ENCODE peak calls at places on chromosomes 7 and 10, in four cellular contexts. D, T, R and N are unnamed samples.

GRCh38 chr7:74365320-74366022 is 76.3 kb downstream of the CLIP2 start:
- DNase-seq in D (peak; percentile 15), T (peak; percentile 41), R (no peak), N (peak; percentile 96)

GRCh38 chr7:98352621-98353020 is 48.3 kb downstream of the BAIAP2L1 start:
- DNase-seq in D (peak; percentile 7), T (no peak), R (no peak), N (peak; percentile 42)

GRCh38 chr7:68246189-68246633 is 1249.6 kb downstream of the TYW1 start:
- DNase-seq in D (no peak), T (no peak), R (no peak), N (no peak)

GRCh38 chr7:84200859-84201258 is 6.3 kb upstream of the SEMA3A start:
- DNase-seq in D (peak; percentile 27), T (no peak), R (no peak), N (no peak)

GRCh38 chr7:116395125-116395791 is 104.3 kb upstream of the CAV2 start:
- DNase-seq in D (no peak), T (peak; percentile 16), R (no peak), N (peak; percentile 18)

GRCh38 chr10:109931153-109931552 is 7.8 kb upstream of the XPNPEP1 start:
- DNase-seq in D (peak; percentile 8), T (no peak), R (no peak), N (no peak)

GRCh38 chr10:32033171-32033570 is 23.1 kb downstream of the KIF5B start:
- DNase-seq in D (no peak), T (no peak), R (no peak), N (no peak)

GRCh38 chr7:28392289-28392688 is 20.0 kb upstream of the CREB5 start:
- DNase-seq in D (no peak), T (no peak), R (no peak), N (no peak)

GRCh38 chr7:43591551-43592180 is 8.8 kb downstream of the STK17A start:
- DNase-seq in D (no peak), T (no peak), R (no peak), N (no peak)

GRCh38 chr10:127148933-127149220 is 47.5 kb downstream of the INSYN2A start:
- DNase-seq in D (peak; percentile 78), T (no peak), R (no peak), N (no peak)

GRCh38 chr7:38369816-38370493 is 96.5 kb upstream of the TARP start:
- DNase-seq in D (peak; percentile 96), T (peak; percentile 87), R (peak; percentile 84), N (peak; percentile 64)

GRCh38 chr7:107122483-107122882 is 46.3 kb upstream of the HBP1 start:
- DNase-seq in D (no peak), T (no peak), R (no peak), N (no peak)

GRCh38 chr7:151003572-151003971 is 12.8 kb downstream of the NOS3 start:
- DNase-seq in D (no peak), T (no peak), R (no peak), N (no peak)

GRCh38 chr7:54664235-54665228 is 94.5 kb downstream of the SEC61G start:
- DNase-seq in D (no peak), T (peak; percentile 83), R (peak; percentile 33), N (peak; percentile 96)

GRCh38 chr10:110610308-110610774 is 33.8 kb upstream of the RBM20 start:
- DNase-seq in D (peak; percentile 44), T (peak; percentile 67), R (peak; percentile 66), N (peak; percentile 44)

GRCh38 chr7:111138196-111138569 is 47.3 kb downstream of the LRRN3 start:
- DNase-seq in D (peak; percentile 84), T (no peak), R (peak; percentile 82), N (no peak)

GRCh38 chr7:32119790-32120196 is 49.6 kb upstream of the PDE1C start:
- DNase-seq in D (no peak), T (no peak), R (no peak), N (no peak)

GRCh38 chr7:2621948-2622640 is 9.7 kb upstream of the TTYH3 start:
- DNase-seq in D (no peak), T (peak; percentile 47), R (no peak), N (peak; percentile 65)

GRCh38 chr7:22885824-22886255 is 63.2 kb upstream of the TOMM7 start:
- DNase-seq in D (peak; percentile 76), T (no peak), R (peak; percentile 81), N (no peak)

GRCh38 chr10:62582804-62583208 is 208.6 kb downstream of the ZNF365 start:
- DNase-seq in D (no peak), T (no peak), R (no peak), N (no peak)

GRCh38 chr10:2475711-2476110 is 591.6 kb upstream of the PFKP start:
- DNase-seq in D (no peak), T (no peak), R (no peak), N (no peak)

GRCh38 chr10:100969175-100970075 is at the start of gene SEMA4G:
- DNase-seq in D (no peak), T (peak; percentile 69), R (peak; percentile 43), N (peak; percentile 75)